ENCODE peak calls at places on chromosomes 6 and 20, in four cellular contexts. D, Z, W and J are unnamed samples.

GRCh38 chr6:30185846-30186484 is 22.6 kb downstream of the TRIM15 start:
- DNase-seq in W (no peak), Z (no peak), D (no peak), J (no peak)

GRCh38 chr6:51028271-51028670 is 209.6 kb downstream of the TFAP2B start:
- DNase-seq in D (no peak), Z (no peak), W (no peak), J (no peak)

GRCh38 chr6:110484321-110484720 is 7.9 kb upstream of the SLC22A16 start:
- DNase-seq in W (no peak), D (peak), Z (no peak), J (no peak)

GRCh38 chr6:80343511-80343910 is 237.0 kb downstream of the BCKDHB start:
- DNase-seq in W (no peak), Z (no peak), D (no peak), J (no peak)

GRCh38 chr6:124795879-124796838 is 166.1 kb upstream of the RNF217 start:
- DNase-seq in Z (no peak), D (peak), W (no peak), J (peak)

GRCh38 chr6:87656857-87657256 is 45.2 kb downstream of the AKIRIN2 start:
- DNase-seq in D (peak), W (peak), Z (no peak), J (no peak)

GRCh38 chr6:166559211-166559610 is 27.3 kb downstream of the RAMACL start:
- DNase-seq in W (no peak), Z (no peak), D (peak), J (no peak)

GRCh38 chr6:53325785-53326184 is 23.0 kb downstream of the ELOVL5 start:
- DNase-seq in D (no peak), Z (no peak), W (no peak), J (no peak)

GRCh38 chr20:14919473-14920157 is 582.2 kb upstream of the FLRT3 start:
- DNase-seq in Z (no peak), W (peak), D (no peak), J (no peak)

GRCh38 chr20:3739054-3739925 is 6.8 kb downstream of the HSPA12B start:
- DNase-seq in Z (no peak), D (no peak), W (no peak), J (peak)

GRCh38 chr6:52574709-52575489 is 2.0 kb downstream of the TRAM2 start:
- DNase-seq in W (peak), Z (peak), D (no peak), J (peak)

DNA sequence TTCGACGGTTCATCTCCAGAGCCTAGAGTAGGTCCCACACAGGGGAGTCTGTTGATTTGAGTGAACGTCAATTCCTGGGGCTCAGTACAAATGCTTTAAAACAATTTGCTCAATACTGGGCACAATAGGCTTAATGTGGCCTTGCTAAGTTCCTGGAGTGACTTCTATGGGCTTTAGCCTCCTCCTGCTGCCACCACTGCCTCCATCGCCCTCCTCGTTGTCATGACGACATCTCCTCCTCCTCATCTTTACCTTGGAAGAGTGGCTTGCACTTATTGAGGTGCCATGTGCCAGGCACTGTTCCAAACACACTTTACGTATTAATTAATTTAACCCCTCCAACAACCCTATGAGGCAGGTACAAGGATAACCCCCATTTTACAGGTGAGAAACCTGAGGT is 11.8 kb upstream of the ZMYND8 start:
- DNase-seq in W (no peak), Z (no peak), D (no peak), J (no peak)
- H3K4me3 ChIP-seq in W (no peak), Z (no peak), D (no peak), J (no peak)

GRCh38 chr6:37572340-37572739 is 72.6 kb upstream of the CCDC167 start:
- DNase-seq in Z (no peak), D (no peak), W (no peak), J (no peak)
- H3K4me3 ChIP-seq in Z (no peak), D (no peak), W (no peak), J (no peak)

GRCh38 chr6:141139461-141139860 is 993.3 kb upstream of the GJE1 start:
- DNase-seq in D (no peak), Z (no peak), W (no peak), J (no peak)
- H3K4me3 ChIP-seq in D (no peak), Z (no peak), W (no peak), J (no peak)

DNA sequence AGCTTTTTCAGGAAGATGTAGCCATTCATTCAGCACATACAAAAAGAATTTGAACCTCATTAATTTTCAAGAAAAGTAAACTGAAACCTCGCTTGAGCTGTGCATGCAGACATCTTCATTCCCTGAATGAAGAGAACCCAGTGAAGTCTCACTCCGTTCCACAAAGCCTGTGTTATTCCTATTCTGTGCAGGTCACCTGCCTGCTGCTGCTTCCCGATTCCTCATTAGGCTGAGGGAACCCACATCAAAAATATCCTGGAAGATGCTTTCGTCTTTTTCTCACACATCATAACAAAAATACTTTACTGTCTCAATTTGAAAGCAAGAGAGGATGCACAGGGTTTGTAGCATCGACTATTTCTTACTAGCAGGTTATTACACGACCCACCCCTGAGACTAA is 40.1 kb downstream of the TRMT6 start:
- DNase-seq in D (no peak), W (no peak), Z (no peak), J (no peak)
- H3K4me3 ChIP-seq in D (no peak), W (no peak), Z (no peak), J (no peak)

GRCh38 chr20:59299961-59300340 is 460 bp upstream of the EDN3 start:
- DNase-seq in W (peak), Z (no peak), D (no peak), J (no peak)
- H3K4me3 ChIP-seq in W (no peak), Z (no peak), D (no peak), J (no peak)

DNA sequence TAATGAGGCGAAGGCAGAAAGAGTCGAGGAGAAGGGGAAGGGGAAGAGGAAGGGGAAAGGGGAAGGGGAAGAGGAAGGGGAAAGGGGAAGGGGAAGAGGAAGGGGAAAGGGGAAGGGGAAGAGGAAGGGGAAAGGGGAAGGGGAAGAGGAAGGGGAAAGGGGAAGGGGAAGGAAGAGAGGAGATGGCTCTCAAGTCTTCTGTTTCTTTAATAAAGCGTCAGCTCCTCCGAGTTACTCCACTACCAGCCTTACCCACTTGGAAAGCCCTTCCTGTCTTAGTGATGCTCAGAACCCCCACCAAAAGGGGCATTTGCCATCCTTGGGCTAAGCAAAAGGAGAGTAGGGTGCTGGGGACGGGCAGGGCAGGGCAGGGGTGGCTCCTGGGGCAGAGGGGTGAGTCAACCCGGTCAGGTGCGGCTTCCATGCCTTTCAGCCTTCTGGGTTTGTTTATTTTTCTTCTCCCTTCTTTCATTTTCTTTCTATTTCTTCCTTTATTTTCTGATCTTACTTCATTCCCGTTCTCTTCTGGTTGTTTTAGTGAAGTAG is 476 bp upstream of the CLIC5 start:
- DNase-seq in Z (no peak), W (peak), D (no peak), J (no peak)
- H3K4me3 ChIP-seq in Z (peak), W (no peak), D (peak), J (peak)

GRCh38 chr20:36542019-36542488 is 735 bp downstream of the MYL9 start:
- DNase-seq in Z (no peak), W (peak), D (peak), J (peak)
- H3K4me3 ChIP-seq in Z (no peak), W (peak), D (peak), J (peak)

GRCh38 chr6:169766232-169766631 is 14.8 kb downstream of the ERMARD start:
- DNase-seq in W (no peak), D (no peak), Z (no peak), J (no peak)

GRCh38 chr6:169763308-169763707 is 11.9 kb downstream of the ERMARD start:
- DNase-seq in D (no peak), Z (no peak), W (no peak), J (no peak)

GRCh38 chr6:169766921-169767736 is 15.7 kb downstream of the ERMARD start:
- DNase-seq in Z (no peak), W (no peak), D (no peak), J (no peak)

GRCh38 chr6:169763881-169764280 is 12.5 kb downstream of the ERMARD start:
- DNase-seq in Z (no peak), D (no peak), W (no peak), J (no peak)
- H3K4me3 ChIP-seq in Z (no peak), D (no peak), W (no peak), J (no peak)

DNA sequence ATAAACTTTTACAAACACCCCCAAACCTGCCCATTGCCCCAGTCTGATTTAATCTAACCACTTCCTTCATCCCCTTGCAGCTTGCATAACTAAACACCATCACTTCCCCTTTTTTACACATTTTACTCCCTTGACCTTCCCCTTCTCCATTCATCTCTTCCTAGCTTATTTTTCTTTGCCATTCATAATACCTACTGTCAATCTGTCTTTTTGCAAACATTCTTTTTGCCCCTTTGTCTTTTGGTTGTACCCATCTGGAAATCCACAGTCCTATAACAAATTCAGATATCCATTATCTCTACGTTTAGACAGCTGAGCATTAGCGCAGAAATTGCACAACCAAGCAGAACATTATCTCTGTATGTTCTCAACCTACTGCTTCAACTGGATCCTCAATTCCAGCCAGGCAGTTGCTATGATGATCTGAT is 51.2 kb downstream of the C6orf52 start:
- DNase-seq in W (no peak), D (no peak), Z (no peak), J (no peak)
- H3K4me3 ChIP-seq in W (no peak), D (no peak), Z (no peak), J (no peak)